ENCODE peak calls at places on chromosomes 1 and 21, in nine cellular contexts. E is colonic mucosa; S is uterus; D is CD8-positive, alpha-beta T cell; W is small intestine; M is WERI-Rb-1; K is A673; I is sigmoid colon; H is dorsolateral prefrontal cortex. G is an unnamed sample. For H3K27me3, the result is how much of the 10 kb centered on the place peaks cover.

GRCh38 chr1:182329471-182329870 is 62.1 kb downstream of the GLUL start:
- DNase-seq in E (no peak), S (no peak), D (no peak), W (no peak), M (no peak), K (no peak), I (no peak), H (no peak), G (no peak)

GRCh38 chr1:67138813-67139539 is 4.2 kb upstream of the C1orf141 start:
- DNase-seq in E (peak), S (no peak), D (no peak), W (peak), M (no peak), K (no peak), I (no peak), H (no peak), G (no peak)

GRCh38 chr21:21034046-21034445 is 35.8 kb downstream of the NCAM2 start:
- DNase-seq in E (no peak), S (no peak), D (no peak), W (no peak), M (no peak), K (no peak), I (no peak), H (no peak), G (no peak)

GRCh38 chr1:2067981-2068380 is 17.8 kb downstream of the PRKCZ start:
- DNase-seq in E (no peak), S (no peak), D (no peak), W (no peak), M (no peak), K (no peak), I (no peak), H (no peak), G (no peak)

GRCh38 chr1:37676281-37677243 is 15.8 kb upstream of the CDCA8 start:
- DNase-seq in E (no peak), S (peak), D (no peak), W (no peak), M (no peak), K (no peak), I (peak), H (no peak), G (no peak)

GRCh38 chr1:26913389-26913753 is 404 bp downstream of the NR0B2 start:
- DNase-seq in E (no peak), S (no peak), D (no peak), W (no peak), M (no peak), K (no peak), I (no peak), H (no peak), G (no peak)

GRCh38 chr1:208213786-208214185 is 30.4 kb downstream of the PLXNA2 start:
- DNase-seq in E (no peak), S (no peak), D (no peak), W (no peak), M (no peak), K (no peak), I (no peak), H (no peak), G (no peak)

GRCh38 chr1:220123889-220124288 is 30.0 kb downstream of the IARS2 start:
- DNase-seq in E (no peak), S (no peak), D (no peak), W (peak), M (peak), K (peak), I (no peak), H (no peak), G (no peak)

GRCh38 chr1:96967311-96967710 is 245.7 kb downstream of the PTBP2 start:
- DNase-seq in E (no peak), S (no peak), D (no peak), W (no peak), M (no peak), K (no peak), I (no peak), H (no peak), G (no peak)

GRCh38 chr1:93969371-93969770 is 60.1 kb upstream of the GCLM start:
- DNase-seq in E (no peak), S (no peak), D (no peak), W (no peak), M (no peak), K (no peak), I (no peak), H (no peak), G (no peak)

GRCh38 chr1:201216395-201217085 is 25.9 kb downstream of the IGFN1 start:
- DNase-seq in E (no peak), S (no peak), D (no peak), W (no peak), M (peak), K (no peak), I (no peak), H (no peak), G (no peak)

GRCh38 chr1:25820247-25821111 is 725 bp downstream of the MTFR1L start:
- DNase-seq in E (peak), S (no peak), D (peak), W (peak), M (peak), K (peak), I (peak), H (no peak), G (no peak)

GRCh38 chr1:220594356-220594755 is 66.4 kb downstream of the MARK1 start:
- DNase-seq in E (no peak), S (no peak), D (no peak), W (no peak), M (no peak), K (no peak), I (no peak), H (no peak), G (no peak)

GRCh38 chr1:13832536-13832935 is 132.5 kb downstream of the PRDM2 start:
- DNase-seq in E (peak), S (no peak), D (no peak), W (peak), M (no peak), K (no peak), I (no peak), H (no peak), G (no peak)

GRCh38 chr1:12650001-12650421 is 6.1 kb downstream of the AADACL4 start:
- DNase-seq in E (no peak), S (no peak), D (no peak), W (no peak), M (no peak), K (peak), I (no peak), H (no peak), G (no peak)

GRCh38 chr1:17790383-17791054 is 35.4 kb downstream of the ACTL8 start:
- DNase-seq in E (no peak), S (no peak), D (no peak), W (no peak), M (no peak), K (no peak), I (no peak), H (peak), G (no peak)

GRCh38 chr1:15557594-15557993 is 27.3 kb downstream of the AGMAT start:
- DNase-seq in E (no peak), S (no peak), D (no peak), W (no peak), M (no peak), K (no peak), I (no peak), H (no peak), G (no peak)

GRCh38 chr1:228030451-228031201 is 23.8 kb downstream of the WNT3A start:
- DNase-seq in E (no peak), S (no peak), D (no peak), W (no peak), M (no peak), K (no peak), I (peak), H (peak), G (no peak)

GRCh38 chr1:55833452-55834160 is 618.4 kb upstream of the USP24 start:
- DNase-seq in E (no peak), S (peak), D (no peak), W (no peak), M (no peak), K (no peak), I (no peak), H (no peak), G (no peak)

GRCh38 chr21:37380349-37381323 is 14.1 kb downstream of the DYRK1A start:
- DNase-seq in E (peak), S (no peak), D (no peak), W (peak), M (peak), K (no peak), I (no peak), H (no peak), G (no peak)

GRCh38 chr21:45747233-45747766 is 103.8 kb downstream of the PCBP3 start:
- DNase-seq in E (no peak), S (no peak), D (no peak), W (no peak), M (no peak), K (no peak), I (no peak), H (no peak), G (no peak)

GRCh38 chr1:109385417-109385816 is 12.3 kb downstream of the SORT1 start:
- DNase-seq in E (no peak), S (peak), D (no peak), W (no peak), M (no peak), K (no peak), I (peak), H (peak), G (no peak)

GRCh38 chr1:28718166-28718565 is 18.6 kb upstream of the YTHDF2 start:
- DNase-seq in E (no peak), S (no peak), D (no peak), W (no peak), M (no peak), K (no peak), I (no peak), H (no peak), G (no peak)

GRCh38 chr1:212073490-212073889 is 37.9 kb downstream of the DTL start:
- DNase-seq in E (no peak), S (no peak), D (no peak), W (no peak), M (no peak), K (no peak), I (no peak), H (no peak), G (no peak)

GRCh38 chr1:53369034-53369750 is 41.3 kb upstream of the LRP8 start:
- DNase-seq in E (no peak), S (no peak), D (no peak), W (no peak), M (peak), K (no peak), I (no peak), H (no peak), G (peak)

GRCh38 chr1:172699111-172699510 is 40.2 kb downstream of the FASLG start:
- DNase-seq in E (peak), S (no peak), D (peak), W (peak), M (no peak), K (no peak), I (no peak), H (no peak), G (no peak)

GRCh38 chr1:243343970-243344749 is 88.3 kb downstream of the SDCCAG8 start:
- DNase-seq in E (no peak), S (no peak), D (no peak), W (peak), M (no peak), K (peak), I (no peak), H (no peak), G (no peak)

GRCh38 chr1:193543259-193543658 is 356.8 kb upstream of the B3GALT2 start:
- DNase-seq in E (no peak), S (no peak), D (no peak), W (no peak), M (no peak), K (no peak), I (no peak), H (no peak), G (no peak)

GRCh38 chr1:93434987-93435386 is 12.9 kb upstream of the FNBP1L start:
- DNase-seq in E (no peak), S (no peak), D (no peak), W (no peak), M (no peak), K (no peak), I (no peak), H (no peak), G (no peak)

GRCh38 chr1:178434360-178434759 is 62.4 kb downstream of the CLEC20A start:
- DNase-seq in E (no peak), S (no peak), D (no peak), W (no peak), M (no peak), K (no peak), I (no peak), H (no peak), G (no peak)

GRCh38 chr1:113929750-113930498 is 800 bp downstream of the HIPK1 start:
- DNase-seq in E (peak), S (peak), D (peak), W (peak), M (peak), K (peak), I (peak), H (no peak), G (no peak)

GRCh38 chr1:50080904-50081586 is 27.7 kb upstream of the ELAVL4 start:
- DNase-seq in E (peak), S (no peak), D (no peak), W (peak), M (peak), K (peak), I (no peak), H (no peak), G (no peak)

GRCh38 chr1:245475116-245475515 is 320.3 kb downstream of the KIF26B start:
- DNase-seq in E (no peak), S (no peak), D (no peak), W (no peak), M (no peak), K (no peak), I (no peak), H (no peak), G (no peak)

GRCh38 chr21:17105972-17106371 is 406.9 kb upstream of the CXADR start:
- DNase-seq in E (no peak), S (no peak), D (no peak), W (no peak), M (no peak), K (no peak), I (no peak), H (no peak), G (no peak)

GRCh38 chr1:234918216-234918841 is 210.3 kb downstream of the TOMM20 start:
- DNase-seq in E (peak), S (no peak), D (no peak), W (no peak), M (no peak), K (no peak), I (peak), H (no peak), G (no peak)

GRCh38 chr1:31938184-31938975 is at the start of gene PTP4A2:
- DNase-seq in E (peak), S (peak), D (peak), W (peak), M (peak), K (peak), I (peak), H (peak), G (peak)

GRCh38 chr1:180462099-180462498 is 40.3 kb downstream of the ACBD6 start:
- DNase-seq in E (no peak), S (no peak), D (no peak), W (no peak), M (no peak), K (no peak), I (no peak), H (no peak), G (no peak)

GRCh38 chr1:75203415-75204277 is 69.5 kb downstream of the LHX8 start:
- DNase-seq in E (no peak), S (no peak), D (no peak), W (peak), M (peak), K (peak), I (no peak), H (no peak), G (no peak)

GRCh38 chr1:29237906-29238600 is 1.7 kb downstream of the PTPRU start:
- DNase-seq in E (peak), S (peak), D (no peak), W (no peak), M (no peak), K (peak), I (peak), H (peak), G (no peak)

DNA sequence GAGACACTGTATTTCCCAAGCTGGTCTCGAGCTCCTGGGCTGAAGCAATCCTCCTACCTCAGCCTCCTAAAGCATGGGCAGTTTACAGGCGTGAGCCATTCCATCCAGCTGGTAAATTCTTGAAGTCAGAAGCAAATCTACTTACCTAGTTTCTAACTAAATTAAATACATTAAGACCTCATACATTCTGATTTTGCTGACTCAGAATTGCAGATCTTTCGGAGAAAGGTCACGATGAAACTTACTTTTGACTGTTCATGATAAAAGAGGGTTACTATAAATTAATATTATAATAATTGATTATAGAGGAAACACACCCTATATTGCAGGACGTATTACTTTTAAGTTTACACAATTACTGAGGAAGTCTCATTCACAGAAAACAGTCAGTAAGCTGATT is 132.3 kb downstream of the ZZZ3 start:
- DNase-seq in E (no peak), S (no peak), D (no peak), W (no peak), M (no peak), K (no peak), I (no peak), H (no peak), G (no peak)
- H3K27me3 ChIP-seq in E (under half), S (under half), D (under half), W (under half), M (under half), K (under half), I (under half), H (under half), G (under half)

GRCh38 chr21:42390696-42391095 is 5.2 kb downstream of the TMPRSS3 start:
- DNase-seq in E (no peak), S (no peak), D (no peak), W (no peak), M (no peak), K (no peak), I (peak), H (no peak), G (no peak)

GRCh38 chr21:42389449-42389835 is 6.4 kb downstream of the TMPRSS3 start:
- DNase-seq in E (peak), S (no peak), D (no peak), W (peak), M (no peak), K (no peak), I (no peak), H (no peak), G (no peak)

GRCh38 chr21:42388740-42389448 is 7.0 kb downstream of the TMPRSS3 start:
- DNase-seq in E (no peak), S (no peak), D (no peak), W (peak), M (no peak), K (no peak), I (peak), H (no peak), G (no peak)

GRCh38 chr21:42391297-42391696 is 4.6 kb downstream of the TMPRSS3 start:
- DNase-seq in E (no peak), S (no peak), D (no peak), W (no peak), M (no peak), K (no peak), I (peak), H (no peak), G (no peak)

DNA sequence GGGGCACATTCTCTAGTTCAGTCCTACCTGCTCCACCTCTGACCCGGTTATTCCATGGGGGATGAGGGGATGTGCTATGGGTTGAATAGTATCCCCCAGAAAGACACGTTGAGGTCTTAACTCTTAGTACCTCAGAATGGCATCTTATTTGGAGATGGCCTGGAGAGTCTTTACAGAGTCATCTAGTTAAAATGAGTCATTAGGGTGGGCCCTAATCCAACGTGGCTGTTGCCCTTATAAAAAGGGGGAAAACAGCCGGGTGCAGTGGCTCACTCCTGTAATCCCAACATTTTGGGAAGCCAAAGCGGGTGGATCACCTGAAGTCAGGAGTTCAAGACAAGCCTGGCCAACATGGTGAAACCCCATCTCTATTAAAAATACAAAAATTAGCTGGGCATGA is 5.7 kb downstream of the TMPRSS3 start:
- DNase-seq in E (no peak), S (no peak), D (no peak), W (no peak), M (no peak), K (no peak), I (peak), H (no peak), G (no peak)
- H3K27me3 ChIP-seq in E (under half), S (under half), D (under half), W (under half), M (under half), K (under half), I (under half), H (under half), G (under half)

DNA sequence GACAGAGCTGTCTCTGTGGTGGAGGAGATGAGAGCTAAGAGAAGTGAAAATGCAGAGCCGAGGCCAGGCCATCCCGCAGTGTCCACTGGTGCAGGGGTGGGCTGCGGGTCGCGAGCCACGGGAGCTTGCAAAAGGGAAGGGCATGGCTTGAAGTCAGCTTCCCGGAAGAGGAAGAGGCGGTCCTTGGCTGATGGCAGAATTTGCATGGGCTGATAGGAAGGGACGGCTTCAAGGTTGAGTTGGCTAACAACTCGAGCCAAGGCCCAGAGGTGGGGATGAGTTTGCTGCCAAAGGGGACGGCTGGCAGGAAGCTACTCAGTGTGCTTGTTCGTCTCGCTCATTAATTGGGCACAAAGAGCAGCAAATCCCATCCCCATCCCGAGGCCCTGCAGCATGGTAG is 329.7 kb upstream of the VAMP3 start:
- DNase-seq in E (no peak), S (no peak), D (no peak), W (no peak), M (no peak), K (no peak), I (no peak), H (no peak), G (no peak)
- H3K27me3 ChIP-seq in E (under half), S (under half), D (under half), W (under half), M (under half), K (under half), I (under half), H (under half), G (under half)

GRCh38 chr1:21530368-21531016 is 21.3 kb downstream of the ALPL start:
- DNase-seq in E (no peak), S (no peak), D (no peak), W (no peak), M (no peak), K (no peak), I (no peak), H (no peak), G (no peak)

GRCh38 chr1:21534674-21535378 is 25.6 kb downstream of the ALPL start:
- DNase-seq in E (peak), S (no peak), D (no peak), W (peak), M (peak), K (peak), I (no peak), H (no peak), G (no peak)

GRCh38 chr1:21532496-21532895 is 23.3 kb downstream of the ALPL start:
- DNase-seq in E (peak), S (no peak), D (no peak), W (peak), M (no peak), K (no peak), I (no peak), H (no peak), G (no peak)

GRCh38 chr1:21531243-21531642 is 22.0 kb downstream of the ALPL start:
- DNase-seq in E (no peak), S (no peak), D (no peak), W (no peak), M (no peak), K (no peak), I (no peak), H (no peak), G (no peak)

GRCh38 chr1:21532992-21533534 is 23.8 kb downstream of the ALPL start:
- DNase-seq in E (no peak), S (no peak), D (no peak), W (no peak), M (no peak), K (no peak), I (no peak), H (no peak), G (no peak)
- H3K27me3 ChIP-seq in E (under half), S (under half), D (under half), W (under half), M (under half), K (under half), I (under half), H (under half), G (under half)

GRCh38 chr1:115838805-115839705 is 1.9 kb downstream of the NHLH2 start:
- DNase-seq in E (peak), S (no peak), D (no peak), W (no peak), M (peak), K (peak), I (no peak), H (peak), G (peak)
- H3K27me3 ChIP-seq in E (half or more), S (under half), D (under half), W (under half), M (under half), K (half or more), I (under half), H (half or more), G (under half)

GRCh38 chr1:231639819-231640218 is 13.2 kb downstream of the DISC1 start:
- DNase-seq in E (no peak), S (no peak), D (no peak), W (no peak), M (peak), K (no peak), I (no peak), H (no peak), G (no peak)
- H3K27me3 ChIP-seq in E (under half), S (under half), D (under half), W (under half), M (under half), K (under half), I (under half), H (under half), G (under half)